ENCODE peak calls at places on chromosomes 7 and 10, in five cellular contexts. W, X, U, A and L are unnamed samples.

GRCh38 chr7:157309990-157310668 is 26.7 kb upstream of the DNAJB6 start:
- DNase-seq in W (no peak), X (no peak), U (peak), A (no peak), L (no peak)

GRCh38 chr7:158416283-158416933 is 171.2 kb downstream of the PTPRN2 start:
- DNase-seq in W (no peak), X (no peak), U (no peak), A (no peak), L (peak)

GRCh38 chr7:133060016-133060415 is 21.9 kb downstream of the CHCHD3 start:
- DNase-seq in W (no peak), X (no peak), U (no peak), A (no peak), L (no peak)

GRCh38 chr10:68668972-68669371 is 52.1 kb upstream of the CCAR1 start:
- DNase-seq in W (no peak), X (no peak), U (no peak), A (no peak), L (no peak)

GRCh38 chr7:30226593-30227268 is 57.7 kb upstream of the ZNRF2 start:
- DNase-seq in W (no peak), X (no peak), U (no peak), A (peak), L (no peak)

GRCh38 chr10:11678074-11678793 is 63.9 kb upstream of the ECHDC3 start:
- DNase-seq in W (no peak), X (peak), U (no peak), A (no peak), L (peak)

GRCh38 chr7:78168869-78169268 is 370.3 kb downstream of the PHTF2 start:
- DNase-seq in W (no peak), X (no peak), U (no peak), A (no peak), L (no peak)

GRCh38 chr7:134703781-134704180 is 57.1 kb downstream of the BPGM start:
- DNase-seq in W (no peak), X (no peak), U (peak), A (no peak), L (no peak)

GRCh38 chr7:138804618-138805017 is 6.6 kb upstream of the ATP6V0A4 start:
- DNase-seq in W (no peak), X (no peak), U (no peak), A (no peak), L (no peak)

GRCh38 chr10:48842231-48842630 is 97.4 kb downstream of the LRRC18 start:
- DNase-seq in W (no peak), X (no peak), U (no peak), A (no peak), L (no peak)

DNA sequence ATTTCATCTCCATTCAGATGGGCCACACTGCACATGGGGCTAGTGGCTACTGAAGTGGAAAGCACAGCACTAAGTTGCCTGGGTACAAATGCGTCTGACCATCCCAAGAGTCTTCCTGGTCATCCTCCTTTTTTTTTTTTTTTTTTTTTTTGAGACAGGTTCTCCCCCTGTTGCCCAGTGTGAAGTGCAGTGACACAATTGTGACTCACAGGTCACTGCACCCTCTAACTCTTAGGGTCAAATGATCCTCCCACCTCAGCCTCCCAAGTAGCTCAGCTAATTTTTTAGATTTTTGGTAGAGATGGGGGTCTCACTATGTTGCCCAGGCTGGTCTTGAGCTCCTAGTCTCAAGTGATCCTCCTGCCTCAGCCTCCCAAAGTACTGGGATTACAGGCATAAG is 3.4 kb upstream of the TRRAP start:
- DNase-seq in W (no peak), X (no peak), U (no peak), A (no peak), L (no peak)
- TF ChIP-seq CTCF in W (no peak), X (no peak), U (no peak), A (no peak), L (no peak)

DNA sequence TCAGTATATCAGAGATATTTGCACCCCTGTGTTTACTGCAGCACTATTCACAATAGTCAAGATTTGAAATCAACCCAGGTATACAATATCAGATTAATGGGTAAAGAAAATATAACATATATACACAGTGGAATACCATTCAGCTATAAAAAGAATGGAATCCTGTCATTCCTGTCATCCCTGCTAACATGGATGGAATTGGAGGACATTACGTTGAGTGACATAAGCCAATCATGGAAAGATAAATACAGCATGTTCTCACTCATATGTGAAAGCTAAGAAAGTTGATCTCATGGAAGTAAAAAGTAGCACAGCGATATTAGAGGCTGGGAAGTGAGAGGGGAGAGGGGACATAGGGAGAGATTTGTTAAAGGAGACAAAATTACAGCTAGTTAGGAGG is 171.0 kb downstream of the ARL5B start:
- DNase-seq in W (no peak), X (no peak), U (no peak), A (no peak), L (no peak)
- TF ChIP-seq CTCF in W (no peak), X (no peak), U (no peak), A (no peak), L (no peak)

GRCh38 chr10:119415536-119416527 is 126.7 kb downstream of the RGS10 start:
- DNase-seq in W (no peak), X (no peak), U (no peak), A (no peak), L (no peak)

GRCh38 chr10:119419931-119420330 is 122.6 kb downstream of the RGS10 start:
- DNase-seq in W (no peak), X (no peak), U (no peak), A (no peak), L (no peak)

GRCh38 chr10:119416855-119417254 is 125.7 kb downstream of the RGS10 start:
- DNase-seq in W (peak), X (peak), U (peak), A (peak), L (no peak)

GRCh38 chr10:119418401-119418800 is 124.1 kb downstream of the RGS10 start:
- DNase-seq in W (no peak), X (no peak), U (no peak), A (no peak), L (no peak)

GRCh38 chr10:119417852-119418251 is 124.7 kb downstream of the RGS10 start:
- DNase-seq in W (no peak), X (no peak), U (no peak), A (no peak), L (no peak)
- TF ChIP-seq CTCF in W (no peak), X (no peak), U (no peak), A (no peak), L (no peak)

GRCh38 chr10:35336921-35337741 is 822 bp downstream of the CCNY start:
- DNase-seq in W (peak), X (peak), U (no peak), A (peak), L (peak)
- TF ChIP-seq CTCF in W (no peak), X (no peak), U (no peak), A (no peak), L (no peak)

GRCh38 chr10:29535778-29536459 is 98.9 kb downstream of the SVIL start:
- DNase-seq in W (no peak), X (no peak), U (no peak), A (no peak), L (no peak)
- TF ChIP-seq CTCF in W (no peak), X (peak), U (no peak), A (no peak), L (peak)

GRCh38 chr10:103086799-103087198 is 106.3 kb downstream of the NT5C2 start:
- DNase-seq in W (no peak), X (no peak), U (no peak), A (no peak), L (no peak)

GRCh38 chr10:103083266-103083976 is 109.7 kb downstream of the NT5C2 start:
- DNase-seq in W (no peak), X (no peak), U (no peak), A (no peak), L (no peak)

GRCh38 chr10:103086261-103086660 is 106.8 kb downstream of the NT5C2 start:
- DNase-seq in W (no peak), X (no peak), U (no peak), A (no peak), L (no peak)

GRCh38 chr10:103082683-103083082 is 110.4 kb downstream of the NT5C2 start:
- DNase-seq in W (no peak), X (no peak), U (no peak), A (no peak), L (no peak)

DNA sequence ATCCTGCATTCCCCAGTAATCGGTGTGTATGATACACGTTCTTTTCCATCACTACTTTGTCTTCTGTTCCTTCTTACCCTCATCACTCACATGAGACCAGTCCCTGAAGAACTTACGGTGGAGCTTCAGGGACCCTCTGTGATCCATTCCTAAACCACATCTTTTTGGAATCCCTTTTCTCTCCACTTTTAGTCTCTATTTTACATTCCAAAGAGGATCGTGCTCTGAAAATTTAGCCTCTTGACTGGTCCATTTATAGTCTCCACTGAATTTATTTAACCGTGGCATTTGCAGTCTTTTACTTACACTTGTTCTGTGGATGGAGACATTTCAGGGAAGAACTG is 109.1 kb downstream of the NT5C2 start:
- DNase-seq in W (no peak), X (no peak), U (no peak), A (no peak), L (no peak)
- TF ChIP-seq CTCF in W (no peak), X (no peak), U (no peak), A (no peak), L (no peak)

DNA sequence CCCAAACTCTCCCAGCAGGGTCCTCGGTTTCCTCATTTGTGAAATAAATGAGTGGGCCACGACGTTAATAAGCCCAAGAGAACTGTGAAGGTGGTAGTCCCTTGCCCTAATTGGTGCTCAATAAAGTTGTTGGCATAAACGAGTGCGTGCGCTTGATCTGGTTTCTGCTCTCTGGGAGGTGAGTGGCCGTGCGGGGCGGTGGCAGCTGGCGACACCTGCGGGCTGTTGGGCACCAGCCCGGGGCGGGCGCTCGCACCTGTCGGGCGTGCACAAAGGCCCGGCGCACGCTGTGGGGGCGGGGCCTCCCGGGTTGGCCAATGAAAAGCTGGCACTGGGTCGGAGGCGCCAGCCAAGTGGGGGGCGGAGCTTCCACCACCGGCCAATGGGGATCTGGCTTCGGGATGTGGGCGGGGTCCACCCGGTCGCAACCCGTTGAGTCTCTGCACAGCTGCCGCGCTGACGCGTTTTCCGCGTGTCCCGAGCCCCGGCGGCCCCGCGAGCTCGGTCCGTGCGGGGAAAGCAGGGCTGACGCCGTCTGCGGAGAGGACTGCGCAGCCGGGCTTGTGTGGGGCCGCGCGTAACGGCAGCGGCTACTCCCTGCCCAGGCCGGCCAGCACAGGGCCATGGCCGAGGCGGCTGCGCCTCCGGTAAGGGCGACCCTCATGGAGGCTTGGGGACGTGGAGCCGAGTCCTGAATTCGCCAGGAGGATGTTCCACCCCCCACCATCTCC is 23.0 kb downstream of the ZNF783 start:
- DNase-seq in W (peak), X (peak), U (peak), A (peak), L (no peak)
- TF ChIP-seq CTCF in W (no peak), X (peak), U (no peak), A (peak), L (peak)

GRCh38 chr7:151016942-151017341 is 7.4 kb downstream of the ATG9B start:
- DNase-seq in W (no peak), X (no peak), U (no peak), A (no peak), L (no peak)
- TF ChIP-seq CTCF in W (no peak), X (no peak), U (no peak), A (no peak), L (no peak)